ENCODE peak calls at places on chromosomes 3 and 15, in nine cellular contexts. One of them, this sample, is unnamed.

GRCh38 chr3:59884409-59884808 is 834.6 kb upstream of the CFAP20DC start:
- DNase-seq in H7: no peak
- DNase-seq in T-helper 1 cell: no peak
- DNase-seq in hepatocyte: no peak
- DNase-seq in kidney glomerular epithelial cell: no peak
- DNase-seq in NCI-H524 treated with DMSO at 0.1 percent for 48 hours: no peak
- DNase-seq in activated T-helper 1 cell treated with Interleukin-2 at 50 U/mL for 16 hours: no peak
- DNase-seq in AML-193: peak
- DNase-seq in central memory CD4-positive, alpha-beta T cell: no peak
- DNase-seq in this sample: no peak

GRCh38 chr15:39887832-39888231 is 32.2 kb downstream of the GPR176 start:
- DNase-seq in H7: no peak
- DNase-seq in T-helper 1 cell: no peak
- DNase-seq in hepatocyte: peak
- DNase-seq in kidney glomerular epithelial cell: peak
- DNase-seq in NCI-H524 treated with DMSO at 0.1 percent for 48 hours: no peak
- DNase-seq in activated T-helper 1 cell treated with Interleukin-2 at 50 U/mL for 16 hours: no peak
- DNase-seq in AML-193: no peak
- DNase-seq in central memory CD4-positive, alpha-beta T cell: no peak
- DNase-seq in this sample: peak

GRCh38 chr15:81859737-81860516 is 185.9 kb downstream of the MEX3B start:
- DNase-seq in H7: no peak
- DNase-seq in T-helper 1 cell: no peak
- DNase-seq in hepatocyte: no peak
- DNase-seq in kidney glomerular epithelial cell: no peak
- DNase-seq in NCI-H524 treated with DMSO at 0.1 percent for 48 hours: no peak
- DNase-seq in activated T-helper 1 cell treated with Interleukin-2 at 50 U/mL for 16 hours: no peak
- DNase-seq in AML-193: no peak
- DNase-seq in central memory CD4-positive, alpha-beta T cell: no peak
- DNase-seq in this sample: no peak

GRCh38 chr3:146712826-146713225 is 107.7 kb upstream of the PLSCR5 start:
- DNase-seq in H7: no peak
- DNase-seq in T-helper 1 cell: no peak
- DNase-seq in hepatocyte: no peak
- DNase-seq in kidney glomerular epithelial cell: no peak
- DNase-seq in NCI-H524 treated with DMSO at 0.1 percent for 48 hours: no peak
- DNase-seq in activated T-helper 1 cell treated with Interleukin-2 at 50 U/mL for 16 hours: no peak
- DNase-seq in AML-193: no peak
- DNase-seq in central memory CD4-positive, alpha-beta T cell: no peak
- DNase-seq in this sample: no peak

GRCh38 chr3:69463546-69463945 is 77.7 kb upstream of the FRMD4B start:
- DNase-seq in H7: no peak
- DNase-seq in T-helper 1 cell: no peak
- DNase-seq in hepatocyte: no peak
- DNase-seq in kidney glomerular epithelial cell: no peak
- DNase-seq in NCI-H524 treated with DMSO at 0.1 percent for 48 hours: no peak
- DNase-seq in activated T-helper 1 cell treated with Interleukin-2 at 50 U/mL for 16 hours: no peak
- DNase-seq in AML-193: no peak
- DNase-seq in central memory CD4-positive, alpha-beta T cell: no peak
- DNase-seq in this sample: no peak

GRCh38 chr15:98787936-98788757 is 139.8 kb downstream of the IGF1R start:
- DNase-seq in H7: no peak
- DNase-seq in T-helper 1 cell: no peak
- DNase-seq in hepatocyte: peak
- DNase-seq in kidney glomerular epithelial cell: no peak
- DNase-seq in NCI-H524 treated with DMSO at 0.1 percent for 48 hours: no peak
- DNase-seq in activated T-helper 1 cell treated with Interleukin-2 at 50 U/mL for 16 hours: no peak
- DNase-seq in AML-193: peak
- DNase-seq in central memory CD4-positive, alpha-beta T cell: no peak
- DNase-seq in this sample: peak

GRCh38 chr3:44468572-44469520 is 8.6 kb downstream of the ZNF445 start:
- DNase-seq in H7: peak
- DNase-seq in T-helper 1 cell: no peak
- DNase-seq in hepatocyte: no peak
- DNase-seq in kidney glomerular epithelial cell: peak
- DNase-seq in NCI-H524 treated with DMSO at 0.1 percent for 48 hours: no peak
- DNase-seq in activated T-helper 1 cell treated with Interleukin-2 at 50 U/mL for 16 hours: no peak
- DNase-seq in AML-193: no peak
- DNase-seq in central memory CD4-positive, alpha-beta T cell: no peak
- DNase-seq in this sample: peak

GRCh38 chr3:179088306-179088705 is 16.7 kb upstream of the ZMAT3 start:
- DNase-seq in H7: no peak
- DNase-seq in T-helper 1 cell: no peak
- DNase-seq in hepatocyte: no peak
- DNase-seq in kidney glomerular epithelial cell: no peak
- DNase-seq in NCI-H524 treated with DMSO at 0.1 percent for 48 hours: no peak
- DNase-seq in activated T-helper 1 cell treated with Interleukin-2 at 50 U/mL for 16 hours: no peak
- DNase-seq in AML-193: no peak
- DNase-seq in central memory CD4-positive, alpha-beta T cell: no peak
- DNase-seq in this sample: peak

GRCh38 chr3:180048840-180049239 is 12.1 kb upstream of the PEX5L start:
- DNase-seq in H7: no peak
- DNase-seq in T-helper 1 cell: no peak
- DNase-seq in hepatocyte: peak
- DNase-seq in kidney glomerular epithelial cell: no peak
- DNase-seq in NCI-H524 treated with DMSO at 0.1 percent for 48 hours: no peak
- DNase-seq in activated T-helper 1 cell treated with Interleukin-2 at 50 U/mL for 16 hours: no peak
- DNase-seq in AML-193: no peak
- DNase-seq in central memory CD4-positive, alpha-beta T cell: no peak
- DNase-seq in this sample: no peak

GRCh38 chr3:15064299-15064834 is 748 bp downstream of the MRPS25 start:
- DNase-seq in H7: peak
- DNase-seq in T-helper 1 cell: no peak
- DNase-seq in hepatocyte: peak
- DNase-seq in kidney glomerular epithelial cell: peak
- DNase-seq in NCI-H524 treated with DMSO at 0.1 percent for 48 hours: no peak
- DNase-seq in activated T-helper 1 cell treated with Interleukin-2 at 50 U/mL for 16 hours: peak
- DNase-seq in AML-193: peak
- DNase-seq in central memory CD4-positive, alpha-beta T cell: peak
- DNase-seq in this sample: peak

GRCh38 chr3:170499562-170500156 is 81.0 kb downstream of the CLDN11 start:
- DNase-seq in H7: peak
- DNase-seq in T-helper 1 cell: no peak
- DNase-seq in hepatocyte: peak
- DNase-seq in kidney glomerular epithelial cell: peak
- DNase-seq in NCI-H524 treated with DMSO at 0.1 percent for 48 hours: no peak
- DNase-seq in activated T-helper 1 cell treated with Interleukin-2 at 50 U/mL for 16 hours: no peak
- DNase-seq in AML-193: peak
- DNase-seq in central memory CD4-positive, alpha-beta T cell: no peak
- DNase-seq in this sample: peak

GRCh38 chr3:111906667-111907066 is 47.6 kb downstream of the PHLDB2 start:
- DNase-seq in H7: no peak
- DNase-seq in T-helper 1 cell: no peak
- DNase-seq in hepatocyte: no peak
- DNase-seq in kidney glomerular epithelial cell: no peak
- DNase-seq in NCI-H524 treated with DMSO at 0.1 percent for 48 hours: no peak
- DNase-seq in activated T-helper 1 cell treated with Interleukin-2 at 50 U/mL for 16 hours: no peak
- DNase-seq in AML-193: no peak
- DNase-seq in central memory CD4-positive, alpha-beta T cell: no peak
- DNase-seq in this sample: no peak

GRCh38 chr15:36363335-36363734 is 216.1 kb upstream of the CDIN1 start:
- DNase-seq in H7: no peak
- DNase-seq in T-helper 1 cell: no peak
- DNase-seq in hepatocyte: no peak
- DNase-seq in kidney glomerular epithelial cell: no peak
- DNase-seq in NCI-H524 treated with DMSO at 0.1 percent for 48 hours: no peak
- DNase-seq in activated T-helper 1 cell treated with Interleukin-2 at 50 U/mL for 16 hours: no peak
- DNase-seq in AML-193: no peak
- DNase-seq in central memory CD4-positive, alpha-beta T cell: no peak
- DNase-seq in this sample: peak

GRCh38 chr3:167732313-167733065 is 2.2 kb downstream of the PDCD10 start:
- DNase-seq in H7: no peak
- DNase-seq in T-helper 1 cell: no peak
- DNase-seq in hepatocyte: no peak
- DNase-seq in kidney glomerular epithelial cell: no peak
- DNase-seq in NCI-H524 treated with DMSO at 0.1 percent for 48 hours: no peak
- DNase-seq in activated T-helper 1 cell treated with Interleukin-2 at 50 U/mL for 16 hours: no peak
- DNase-seq in AML-193: no peak
- DNase-seq in central memory CD4-positive, alpha-beta T cell: no peak
- DNase-seq in this sample: no peak

GRCh38 chr3:172666181-172666872 is 44.5 kb downstream of the NCEH1 start:
- DNase-seq in H7: no peak
- DNase-seq in T-helper 1 cell: no peak
- DNase-seq in hepatocyte: no peak
- DNase-seq in kidney glomerular epithelial cell: no peak
- DNase-seq in NCI-H524 treated with DMSO at 0.1 percent for 48 hours: no peak
- DNase-seq in activated T-helper 1 cell treated with Interleukin-2 at 50 U/mL for 16 hours: no peak
- DNase-seq in AML-193: no peak
- DNase-seq in central memory CD4-positive, alpha-beta T cell: no peak
- DNase-seq in this sample: peak

GRCh38 chr15:87702270-87702669 is 554.3 kb downstream of the NTRK3 start:
- DNase-seq in H7: no peak
- DNase-seq in T-helper 1 cell: no peak
- DNase-seq in hepatocyte: no peak
- DNase-seq in kidney glomerular epithelial cell: no peak
- DNase-seq in NCI-H524 treated with DMSO at 0.1 percent for 48 hours: no peak
- DNase-seq in activated T-helper 1 cell treated with Interleukin-2 at 50 U/mL for 16 hours: no peak
- DNase-seq in AML-193: no peak
- DNase-seq in central memory CD4-positive, alpha-beta T cell: no peak
- DNase-seq in this sample: no peak

GRCh38 chr3:183815565-183815943 is 9.8 kb downstream of the MAP6D1 start:
- DNase-seq in H7: peak
- DNase-seq in T-helper 1 cell: no peak
- DNase-seq in hepatocyte: no peak
- DNase-seq in kidney glomerular epithelial cell: no peak
- DNase-seq in NCI-H524 treated with DMSO at 0.1 percent for 48 hours: no peak
- DNase-seq in activated T-helper 1 cell treated with Interleukin-2 at 50 U/mL for 16 hours: no peak
- DNase-seq in AML-193: no peak
- DNase-seq in central memory CD4-positive, alpha-beta T cell: no peak
- DNase-seq in this sample: no peak

GRCh38 chr3:125229168-125229567 is 16.6 kb upstream of the SLC12A8 start:
- DNase-seq in H7: no peak
- DNase-seq in T-helper 1 cell: no peak
- DNase-seq in hepatocyte: no peak
- DNase-seq in kidney glomerular epithelial cell: no peak
- DNase-seq in NCI-H524 treated with DMSO at 0.1 percent for 48 hours: no peak
- DNase-seq in activated T-helper 1 cell treated with Interleukin-2 at 50 U/mL for 16 hours: no peak
- DNase-seq in AML-193: no peak
- DNase-seq in central memory CD4-positive, alpha-beta T cell: no peak
- DNase-seq in this sample: peak

GRCh38 chr3:142963266-142964149 is at the start of gene PAQR9:
- DNase-seq in H7: peak
- DNase-seq in T-helper 1 cell: no peak
- DNase-seq in hepatocyte: peak
- DNase-seq in kidney glomerular epithelial cell: no peak
- DNase-seq in NCI-H524 treated with DMSO at 0.1 percent for 48 hours: no peak
- DNase-seq in activated T-helper 1 cell treated with Interleukin-2 at 50 U/mL for 16 hours: no peak
- DNase-seq in AML-193: no peak
- DNase-seq in central memory CD4-positive, alpha-beta T cell: no peak
- DNase-seq in this sample: peak

GRCh38 chr15:65085990-65086679 is 9.6 kb downstream of the KBTBD13 start:
- DNase-seq in H7: peak
- DNase-seq in T-helper 1 cell: no peak
- DNase-seq in hepatocyte: peak
- DNase-seq in kidney glomerular epithelial cell: peak
- DNase-seq in NCI-H524 treated with DMSO at 0.1 percent for 48 hours: no peak
- DNase-seq in activated T-helper 1 cell treated with Interleukin-2 at 50 U/mL for 16 hours: no peak
- DNase-seq in AML-193: no peak
- DNase-seq in central memory CD4-positive, alpha-beta T cell: no peak
- DNase-seq in this sample: peak

GRCh38 chr15:65258863-65259262 is 27.8 kb downstream of the PARP16 start:
- DNase-seq in H7: no peak
- DNase-seq in T-helper 1 cell: no peak
- DNase-seq in hepatocyte: peak
- DNase-seq in kidney glomerular epithelial cell: no peak
- DNase-seq in NCI-H524 treated with DMSO at 0.1 percent for 48 hours: no peak
- DNase-seq in activated T-helper 1 cell treated with Interleukin-2 at 50 U/mL for 16 hours: no peak
- DNase-seq in AML-193: no peak
- DNase-seq in central memory CD4-positive, alpha-beta T cell: no peak
- DNase-seq in this sample: no peak

GRCh38 chr15:81516012-81516411 is 142.0 kb upstream of the TMC3 start:
- DNase-seq in H7: no peak
- DNase-seq in T-helper 1 cell: no peak
- DNase-seq in hepatocyte: no peak
- DNase-seq in kidney glomerular epithelial cell: no peak
- DNase-seq in NCI-H524 treated with DMSO at 0.1 percent for 48 hours: no peak
- DNase-seq in activated T-helper 1 cell treated with Interleukin-2 at 50 U/mL for 16 hours: no peak
- DNase-seq in AML-193: no peak
- DNase-seq in central memory CD4-positive, alpha-beta T cell: no peak
- DNase-seq in this sample: no peak

GRCh38 chr3:30656624-30657141 is 50.3 kb downstream of the TGFBR2 start:
- DNase-seq in H7: no peak
- DNase-seq in T-helper 1 cell: no peak
- DNase-seq in hepatocyte: no peak
- DNase-seq in kidney glomerular epithelial cell: no peak
- DNase-seq in NCI-H524 treated with DMSO at 0.1 percent for 48 hours: no peak
- DNase-seq in activated T-helper 1 cell treated with Interleukin-2 at 50 U/mL for 16 hours: no peak
- DNase-seq in AML-193: no peak
- DNase-seq in central memory CD4-positive, alpha-beta T cell: no peak
- DNase-seq in this sample: no peak

GRCh38 chr15:80497221-80497620 is 93.0 kb downstream of the ARNT2 start:
- DNase-seq in H7: no peak
- DNase-seq in T-helper 1 cell: no peak
- DNase-seq in hepatocyte: no peak
- DNase-seq in kidney glomerular epithelial cell: no peak
- DNase-seq in NCI-H524 treated with DMSO at 0.1 percent for 48 hours: no peak
- DNase-seq in activated T-helper 1 cell treated with Interleukin-2 at 50 U/mL for 16 hours: no peak
- DNase-seq in AML-193: no peak
- DNase-seq in central memory CD4-positive, alpha-beta T cell: no peak
- DNase-seq in this sample: no peak

GRCh38 chr3:12706504-12707253 is 42.8 kb upstream of the RAF1 start:
- DNase-seq in H7: peak
- DNase-seq in T-helper 1 cell: peak
- DNase-seq in hepatocyte: peak
- DNase-seq in kidney glomerular epithelial cell: peak
- DNase-seq in NCI-H524 treated with DMSO at 0.1 percent for 48 hours: peak
- DNase-seq in activated T-helper 1 cell treated with Interleukin-2 at 50 U/mL for 16 hours: peak
- DNase-seq in AML-193: peak
- DNase-seq in central memory CD4-positive, alpha-beta T cell: peak
- DNase-seq in this sample: peak

This sample was measured in mesendoderm.